ENCODE peak calls at places on chromosomes 1 and 21, in seven cellular contexts. A, Y, K, C, T, Z and I are unnamed samples.
A peak's percentile ranks its signal among the peaks of the same experiment; 100 is the strongest.

GRCh38 chr1:201714542-201715276 is 114.2 kb upstream of the IPO9 start:
- DNase-seq in A (no peak), Y (no peak), K (no peak), T (peak; percentile 62), Z (no peak), C (no peak), I (no peak)

GRCh38 chr1:44616991-44617702 is 57.1 kb downstream of the TMEM53 start:
- DNase-seq in A (peak; percentile 54), K (no peak), C (peak; percentile 20), Z (no peak), Y (no peak), T (no peak), I (no peak)

GRCh38 chr1:200535605-200536004 is 84.9 kb downstream of the KIF14 start:
- DNase-seq in Z (peak; percentile 24), Y (peak; percentile 36), C (peak; percentile 13), T (peak; percentile 43), A (no peak), K (no peak), I (no peak)

GRCh38 chr1:39711359-39712340 is 20.4 kb upstream of the HPCAL4 start:
- DNase-seq in T (no peak), C (no peak), Z (no peak), A (no peak), Y (no peak), K (no peak), I (no peak)

GRCh38 chr1:179234863-179235262 is 5.4 kb upstream of the ABL2 start:
- DNase-seq in K (no peak), Y (no peak), Z (no peak), C (no peak), A (no peak), T (no peak), I (no peak)

GRCh38 chr21:33403786-33404571 is 766 bp downstream of the IFNGR2 start:
- DNase-seq in Z (peak; percentile 8), A (peak; percentile 90), K (peak; percentile 52), T (peak; percentile 48), Y (peak; percentile 47), C (peak; percentile 60), I (peak; percentile 30)

GRCh38 chr1:215895893-215896292 is 328.8 kb downstream of the KCTD3 start:
- DNase-seq in K (no peak), T (no peak), Y (no peak), A (no peak), Z (no peak), C (no peak), I (no peak)

GRCh38 chr1:6002714-6003501 is 10.7 kb upstream of the NPHP4 start:
- DNase-seq in T (no peak), Z (no peak), Y (no peak), K (no peak), C (no peak), A (peak; percentile 74), I (no peak)

GRCh38 chr21:46052703-46053651 is 44.9 kb upstream of the COL6A2 start:
- DNase-seq in A (no peak), C (no peak), K (no peak), Z (no peak), Y (no peak), T (no peak), I (peak; percentile 5)

GRCh38 chr21:30979054-30979453 is 59.2 kb downstream of the KRTAP19-8 start:
- DNase-seq in A (no peak), T (no peak), C (no peak), Y (no peak), K (no peak), Z (no peak), I (no peak)

GRCh38 chr1:157968503-157968902 is 24.9 kb upstream of the KIRREL1 start:
- DNase-seq in Y (no peak), A (no peak), K (no peak), T (no peak), C (no peak), Z (no peak), I (no peak)

GRCh38 chr1:236489710-236490377 is 33.9 kb upstream of the LGALS8 start:
- DNase-seq in A (no peak), C (peak; percentile 8), Z (no peak), K (no peak), Y (peak; percentile 64), T (peak; percentile 32), I (no peak)

GRCh38 chr1:2046225-2046917 is 3.8 kb upstream of the PRKCZ start:
- DNase-seq in A (peak; percentile 89), Y (peak; percentile 75), Z (peak; percentile 27), T (peak; percentile 77), C (peak; percentile 83), K (peak; percentile 53), I (no peak)

GRCh38 chr1:93576346-93576745 is 105.3 kb downstream of the BCAR3 start:
- DNase-seq in K (no peak), A (no peak), Z (no peak), Y (no peak), C (no peak), T (no peak), I (no peak)

GRCh38 chr1:230792691-230793462 is 45.7 kb downstream of the CAPN9 start:
- DNase-seq in Y (peak; percentile 15), Z (no peak), K (no peak), C (no peak), T (no peak), A (no peak), I (no peak)

GRCh38 chr1:94011129-94011528 is 101.9 kb upstream of the GCLM start:
- DNase-seq in C (no peak), T (no peak), Z (no peak), K (no peak), A (no peak), Y (no peak), I (no peak)

GRCh38 chr1:217981430-217981829 is 303.7 kb upstream of the RRP15 start:
- DNase-seq in K (no peak), A (no peak), C (no peak), Z (no peak), Y (no peak), T (no peak), I (no peak)

GRCh38 chr1:48610628-48611542 is 138.9 kb upstream of the SPATA6 start:
- DNase-seq in A (no peak), T (no peak), Z (no peak), Y (no peak), C (no peak), K (no peak), I (no peak)

GRCh38 chr1:225509770-225510169 is 81.9 kb upstream of the LBR start:
- DNase-seq in T (no peak), K (no peak), A (no peak), Y (no peak), C (no peak), Z (no peak), I (no peak)

GRCh38 chr1:113538225-113538624 is 147.9 kb downstream of the MAGI3 start:
- DNase-seq in A (no peak), Z (no peak), Y (no peak), T (no peak), C (no peak), K (no peak), I (no peak)

GRCh38 chr1:64195089-64195410 is 8.4 kb upstream of the UBE2U start:
- DNase-seq in K (no peak), T (no peak), Z (no peak), C (no peak), A (no peak), Y (no peak), I (no peak)

DNA sequence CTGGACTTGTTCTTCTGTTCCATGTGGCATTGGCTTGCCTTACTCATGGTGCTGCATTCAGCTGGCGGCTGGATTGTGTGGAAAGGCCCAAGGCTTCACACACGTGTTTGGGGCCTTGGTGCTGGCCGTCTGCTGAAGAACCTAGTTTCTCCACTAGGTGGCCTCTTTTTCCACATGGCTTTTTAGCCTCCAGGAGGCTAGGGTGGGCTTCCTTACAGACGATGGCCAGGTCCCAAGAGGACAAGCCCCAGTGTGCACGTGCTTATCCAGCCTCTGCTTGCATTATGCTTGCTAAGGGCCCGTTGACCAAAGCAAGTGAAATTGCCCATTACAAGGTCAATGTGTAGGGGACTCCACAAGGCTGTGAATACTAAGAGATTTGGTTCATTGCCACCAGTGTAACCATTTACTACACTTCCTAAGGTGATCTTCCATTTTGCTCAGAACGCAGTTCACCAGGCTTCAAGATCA is 47.5 kb upstream of the FOXO6 start:
- DNase-seq in C (peak; percentile 53), A (no peak), Y (peak; percentile 44), T (no peak), Z (no peak), K (no peak), I (no peak)
- TF ChIP-seq CTCF in C (peak; percentile 88), A (no peak), Y (peak; percentile 50), T (peak; percentile 30), Z (peak; percentile 56), K (peak; percentile 62), I (peak; percentile 70)

GRCh38 chr21:43317959-43318358 is 109.0 kb downstream of the SIK1 start:
- DNase-seq in C (no peak), Y (no peak), T (no peak), Z (no peak), K (no peak), A (no peak), I (no peak)
- TF ChIP-seq CTCF in C (no peak), Y (no peak), T (no peak), Z (no peak), K (no peak), A (no peak), I (no peak)

GRCh38 chr21:35400233-35400939 is 351.3 kb upstream of the RUNX1 start:
- DNase-seq in Z (peak; percentile 13), Y (peak; percentile 65), K (no peak), T (peak; percentile 12), C (peak; percentile 8), A (no peak), I (no peak)
- TF ChIP-seq CTCF in Z (peak; percentile 75), Y (peak; percentile 60), K (peak; percentile 71), T (no peak), C (peak; percentile 30), A (peak; percentile 19), I (peak; percentile 37)

DNA sequence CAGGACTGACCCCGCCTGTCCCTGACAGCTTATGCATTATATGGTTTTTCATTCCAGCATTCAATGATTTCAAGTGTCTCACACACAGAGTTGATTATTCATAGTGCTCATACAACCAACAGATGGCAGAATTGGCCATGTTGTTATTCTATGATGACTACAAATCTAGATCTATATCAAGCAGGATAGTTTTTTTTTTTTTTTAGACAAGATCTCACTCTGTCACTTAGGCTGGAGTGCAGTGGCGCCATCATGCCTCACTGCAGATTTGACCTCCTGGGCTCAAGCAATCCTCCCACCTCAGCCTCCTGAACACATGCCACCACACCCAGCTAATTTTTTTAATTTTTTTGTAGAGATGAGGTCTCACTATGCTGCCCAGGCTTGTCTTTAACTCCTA is 40.1 kb upstream of the LRRC8D start:
- DNase-seq in A (no peak), K (no peak), Z (no peak), Y (no peak), T (no peak), C (no peak), I (no peak)
- TF ChIP-seq CTCF in A (no peak), K (peak; percentile 50), Z (peak; percentile 48), Y (no peak), T (no peak), C (no peak), I (no peak)

DNA sequence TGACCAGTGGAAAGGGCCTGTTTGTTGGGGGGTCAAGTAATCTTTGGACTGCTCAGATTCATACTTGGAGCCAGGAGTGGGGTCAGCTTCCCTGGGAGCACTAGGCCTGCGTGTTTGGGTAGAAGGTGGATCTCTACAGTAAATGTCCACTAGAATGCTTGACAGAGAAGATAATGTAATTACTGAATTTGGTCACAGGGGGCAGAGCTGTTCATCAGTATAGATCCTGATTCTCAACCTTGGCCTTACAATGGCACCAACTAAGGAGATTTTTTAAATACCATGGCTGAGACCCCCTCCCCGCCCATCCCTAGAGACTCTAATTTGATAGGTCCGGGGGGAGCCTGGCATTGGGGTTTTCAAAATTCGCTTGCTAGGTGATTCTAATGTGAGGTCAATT is 217.5 kb upstream of the PLXNA2 start:
- DNase-seq in Y (peak; percentile 10), C (no peak), Z (no peak), A (no peak), T (no peak), K (no peak), I (no peak)
- TF ChIP-seq CTCF in Y (peak; percentile 15), C (peak; percentile 63), Z (no peak), A (no peak), T (no peak), K (peak; percentile 41), I (peak; percentile 24)